ENCODE peak calls at places on chromosomes 6 and 20, in seven cellular contexts. Z is amygdala, Y is NCI-H2171 treated with DMSO at 0.1 percent for 48 hours, W is fibroblast of villous mesenchyme, K is foreskin melanocyte, H is HFF-Myc, A is ELR. V is an unnamed sample.

GRCh38 chr20:49560646-49561045 is 7.3 kb downstream of the PTGIS start:
- DNase-seq in A (no peak), Y (no peak), Z (no peak), H (no peak), W (no peak), K (no peak), V (no peak)

GRCh38 chr6:18724056-18724455 is 336.9 kb downstream of the RNF144B start:
- DNase-seq in H (no peak), A (no peak), Z (no peak), K (no peak), W (no peak), Y (no peak), V (no peak)

GRCh38 chr6:41072836-41073202 is at the start of gene NFYA:
- DNase-seq in Z (peak), W (peak), Y (no peak), K (no peak), H (no peak), A (no peak), V (no peak)

GRCh38 chr20:61449916-61450315 is 197.9 kb downstream of the CDH4 start:
- DNase-seq in Y (no peak), W (no peak), H (no peak), K (no peak), A (peak), Z (no peak), V (no peak)

GRCh38 chr20:63156221-63156671 is 59.7 kb downstream of the YTHDF1 start:
- DNase-seq in H (no peak), K (no peak), A (peak), Z (no peak), Y (peak), W (no peak), V (no peak)

GRCh38 chr6:92201618-92202017 is 1217.7 kb downstream of the EPHA7 start:
- DNase-seq in W (no peak), K (no peak), Z (no peak), A (no peak), H (no peak), Y (no peak), V (no peak)

GRCh38 chr20:25991051-25991755 is 294.6 kb upstream of the ZNF337 start:
- DNase-seq in Y (no peak), H (no peak), A (no peak), Z (no peak), W (no peak), K (no peak), V (no peak)

GRCh38 chr20:45010399-45010828 is 44.1 kb downstream of the STK4 start:
- DNase-seq in H (no peak), Y (no peak), Z (no peak), A (peak), W (peak), K (no peak), V (no peak)

GRCh38 chr6:138182939-138183791 is 21.4 kb downstream of the ARFGEF3 start:
- DNase-seq in W (no peak), A (no peak), Z (peak), Y (peak), K (peak), H (no peak), V (no peak)

GRCh38 chr6:4311976-4312860 is 176.8 kb upstream of the ECI2 start:
- DNase-seq in W (no peak), Y (no peak), K (no peak), Z (no peak), A (no peak), H (no peak), V (no peak)

GRCh38 chr6:133034509-133035206 is 206.5 kb upstream of the EYA4 start:
- DNase-seq in Z (no peak), H (no peak), Y (no peak), K (no peak), W (no peak), A (no peak), V (no peak)

GRCh38 chr6:73418081-73418741 is 23.6 kb downstream of the DDX43 start:
- DNase-seq in H (no peak), Y (no peak), A (peak), Z (no peak), W (peak), K (no peak), V (no peak)

GRCh38 chr6:116316772-116317467 is 37.2 kb upstream of the TSPYL1 start:
- DNase-seq in Y (no peak), K (no peak), A (no peak), Z (no peak), W (no peak), H (no peak), V (no peak)

GRCh38 chr6:134245041-134245440 is 72.9 kb downstream of the SGK1 start:
- DNase-seq in Z (no peak), Y (no peak), K (no peak), W (peak), H (no peak), A (no peak), V (no peak)

GRCh38 chr6:44921787-44922186 is 406.3 kb upstream of the RUNX2 start:
- DNase-seq in K (no peak), H (no peak), Z (no peak), A (no peak), Y (peak), W (no peak), V (no peak)

GRCh38 chr6:129677634-129678325 is 32.2 kb downstream of the ARHGAP18 start:
- DNase-seq in A (peak), H (no peak), W (peak), K (no peak), Z (no peak), Y (no peak), V (no peak)

GRCh38 chr20:4901031-4901818 is 100.1 kb downstream of the SLC23A2 start:
- DNase-seq in W (no peak), H (no peak), A (no peak), Z (no peak), Y (no peak), K (no peak), V (no peak)

GRCh38 chr6:125791151-125791819 is 525 bp downstream of the NCOA7 start:
- DNase-seq in Z (peak), W (peak), K (no peak), Y (peak), H (no peak), A (peak), V (peak)

GRCh38 chr6:33075568-33076405 is at the start of gene HLA-DPB1:
- DNase-seq in A (peak), W (peak), K (peak), Y (no peak), H (no peak), Z (no peak), V (peak)

GRCh38 chr6:37273697-37274096 is 15.8 kb upstream of the TMEM217 start:
- DNase-seq in A (no peak), K (no peak), W (peak), Z (no peak), H (no peak), Y (no peak), V (no peak)

GRCh38 chr6:170269873-170270541 is 20.9 kb downstream of the DLL1 start:
- DNase-seq in Y (peak), Z (no peak), H (no peak), W (peak), K (no peak), A (no peak), V (no peak)

GRCh38 chr20:4898282-4898681 is 103.0 kb downstream of the SLC23A2 start:
- DNase-seq in Y (peak), A (peak), W (peak), Z (no peak), K (no peak), H (peak), V (no peak)

GRCh38 chr6:81228912-81229540 is 523.5 kb downstream of the TENT5A start:
- DNase-seq in H (peak), A (peak), W (peak), Z (no peak), K (no peak), Y (no peak), V (no peak)

GRCh38 chr6:90375681-90376439 is 79.2 kb upstream of the BACH2 start:
- DNase-seq in Z (no peak), H (peak), Y (no peak), W (peak), A (peak), K (peak), V (no peak)

GRCh38 chr6:111813247-111814162 is 59.7 kb downstream of the FYN start:
- DNase-seq in Z (no peak), K (no peak), H (no peak), W (peak), Y (no peak), A (peak), V (no peak)

GRCh38 chr6:169046483-169047192 is 207.0 kb downstream of the THBS2 start:
- DNase-seq in W (no peak), K (peak), Z (no peak), Y (no peak), A (peak), H (no peak), V (no peak)

GRCh38 chr6:50791900-50792508 is 26.7 kb upstream of the TFAP2B start:
- DNase-seq in A (peak), H (no peak), W (peak), Y (peak), Z (no peak), K (peak), V (peak)

GRCh38 chr6:147787407-147787806 is 278.9 kb downstream of the SAMD5 start:
- DNase-seq in Z (no peak), W (no peak), K (no peak), Y (no peak), A (no peak), H (no peak), V (no peak)

GRCh38 chr6:11162262-11162661 is 50.7 kb upstream of the ERVFRD-1 start:
- DNase-seq in H (no peak), Z (no peak), A (no peak), W (no peak), K (no peak), Y (no peak), V (no peak)

GRCh38 chr6:56499121-56499520 is 143.6 kb downstream of the DST start:
- DNase-seq in Z (no peak), A (no peak), Y (no peak), K (no peak), H (no peak), W (peak), V (no peak)

GRCh38 chr6:33189164-33189563 is 3.1 kb downstream of the COL11A2 start:
- DNase-seq in K (no peak), H (no peak), Y (no peak), A (no peak), Z (no peak), W (no peak), V (no peak)

GRCh38 chr6:12116978-12117377 is 104.9 kb downstream of the HIVEP1 start:
- DNase-seq in Y (no peak), A (no peak), K (no peak), Z (no peak), H (no peak), W (no peak), V (no peak)

GRCh38 chr20:57111028-57111373 is 155.4 kb downstream of the BMP7 start:
- DNase-seq in W (no peak), Y (no peak), A (no peak), K (no peak), H (no peak), Z (no peak), V (no peak)

V was measured in HEK293T.